ENCODE peak calls at places on chromosomes 1 and 21, in ten cellular contexts. K is posterior vena cava; V is small intestine; P is EL; Z is stimulated activated naive CD8-positive, alpha-beta T cell treated with anti-CD3 and anti-CD28 coated beads, Interleukin-15, Interleukin-2, amounts not matched to agents 100 U/mL and 50 U/mL, for 24 hours; B is type B pancreatic cell; W is psoas muscle; Y is GM04504; G is hypothalamus; R is tibial artery. Q is an unnamed sample.

GRCh38 chr1:109640285-109640865 is 15.5 kb upstream of the GSTM4 start:
- DNase-seq in K (peak), V (peak), P (peak), Z (peak), B (peak), W (peak), Y (no peak), G (no peak), R (peak), Q (peak)

GRCh38 chr1:79877086-79877485 is 870.6 kb upstream of the ADGRL4 start:
- DNase-seq in K (no peak), V (no peak), P (no peak), Z (no peak), B (no peak), W (no peak), Y (no peak), G (no peak), R (no peak), Q (no peak)

GRCh38 chr1:111517464-111518225 is 14.2 kb upstream of the ADORA3 start:
- DNase-seq in K (no peak), V (no peak), P (no peak), Z (peak), B (no peak), W (no peak), Y (no peak), G (no peak), R (no peak), Q (no peak)

GRCh38 chr1:114314098-114314497 is 160.4 kb upstream of the SYT6 start:
- DNase-seq in K (no peak), V (no peak), P (peak), Z (no peak), B (no peak), W (no peak), Y (no peak), G (no peak), R (no peak), Q (no peak)

GRCh38 chr1:163275222-163275621 is 46.5 kb upstream of the NUF2 start:
- DNase-seq in K (no peak), V (no peak), P (peak), Z (no peak), B (no peak), W (no peak), Y (no peak), G (no peak), R (no peak), Q (no peak)

GRCh38 chr1:175628548-175629317 is 114.7 kb downstream of the TNR start:
- DNase-seq in K (peak), V (no peak), P (no peak), Z (no peak), B (no peak), W (peak), Y (no peak), G (no peak), R (peak), Q (peak)

GRCh38 chr21:17454315-17455027 is 58.4 kb upstream of the CXADR start:
- DNase-seq in K (no peak), V (no peak), P (peak), Z (peak), B (peak), W (peak), Y (peak), G (peak), R (no peak), Q (peak)

GRCh38 chr21:34313116-34313515 is 50.7 kb upstream of the KCNE2 start:
- DNase-seq in K (no peak), V (no peak), P (peak), Z (no peak), B (no peak), W (no peak), Y (no peak), G (no peak), R (no peak), Q (no peak)

GRCh38 chr1:227779021-227779441 is 36.4 kb upstream of the PRSS38 start:
- DNase-seq in K (peak), V (no peak), P (no peak), Z (no peak), B (peak), W (no peak), Y (no peak), G (no peak), R (peak), Q (no peak)

GRCh38 chr1:180611016-180611930 is 20.5 kb upstream of the XPR1 start:
- DNase-seq in K (no peak), V (no peak), P (peak), Z (no peak), B (no peak), W (no peak), Y (no peak), G (no peak), R (no peak), Q (no peak)

GRCh38 chr1:197017558-197018146 is 40.3 kb downstream of the CFHR5 start:
- DNase-seq in K (no peak), V (no peak), P (no peak), Z (no peak), B (no peak), W (no peak), Y (no peak), G (no peak), R (no peak), Q (no peak)

GRCh38 chr1:115056395-115056798 is 26.8 kb downstream of the TSHB start:
- DNase-seq in K (no peak), V (no peak), P (peak), Z (no peak), B (no peak), W (no peak), Y (no peak), G (no peak), R (no peak), Q (no peak)

GRCh38 chr1:17857109-17857499 is 102.0 kb downstream of the ACTL8 start:
- DNase-seq in K (no peak), V (no peak), P (no peak), Z (no peak), B (no peak), W (no peak), Y (no peak), G (no peak), R (no peak), Q (no peak)

GRCh38 chr1:56992318-56993136 is 26.7 kb upstream of the C8B start:
- DNase-seq in K (no peak), V (no peak), P (no peak), Z (no peak), B (no peak), W (no peak), Y (no peak), G (no peak), R (no peak), Q (no peak)

GRCh38 chr1:7538849-7539771 is 232.0 kb upstream of the VAMP3 start:
- DNase-seq in K (peak), V (no peak), P (no peak), Z (no peak), B (no peak), W (peak), Y (no peak), G (no peak), R (no peak), Q (no peak)

GRCh38 chr1:210937846-210938245 is 196.1 kb downstream of the KCNH1 start:
- DNase-seq in K (no peak), V (no peak), P (no peak), Z (no peak), B (no peak), W (no peak), Y (no peak), G (no peak), R (no peak), Q (no peak)

GRCh38 chr1:183419399-183419798 is 1.2 kb upstream of the NMNAT2 start:
- DNase-seq in K (no peak), V (no peak), P (no peak), Z (no peak), B (no peak), W (no peak), Y (no peak), G (no peak), R (no peak), Q (no peak)

GRCh38 chr1:180586671-180587155 is 27.9 kb downstream of the OVAAL start:
- DNase-seq in K (no peak), V (peak), P (peak), Z (no peak), B (no peak), W (no peak), Y (peak), G (no peak), R (no peak), Q (no peak)

GRCh38 chr1:234214911-234215892 is 158.1 kb upstream of the COA6 start:
- DNase-seq in K (no peak), V (peak), P (no peak), Z (no peak), B (no peak), W (no peak), Y (no peak), G (no peak), R (no peak), Q (no peak)

GRCh38 chr1:160618763-160619274 is 28.0 kb downstream of the SLAMF1 start:
- DNase-seq in K (no peak), V (no peak), P (no peak), Z (peak), B (no peak), W (no peak), Y (no peak), G (no peak), R (no peak), Q (no peak)

GRCh38 chr1:86865973-86866637 is 47.8 kb downstream of the SELENOF start:
- DNase-seq in K (no peak), V (no peak), P (no peak), Z (no peak), B (no peak), W (no peak), Y (no peak), G (no peak), R (no peak), Q (no peak)

GRCh38 chr1:40389871-40390560 is 16.5 kb downstream of the SMAP2 start:
- DNase-seq in K (no peak), V (peak), P (no peak), Z (no peak), B (no peak), W (no peak), Y (peak), G (no peak), R (peak), Q (no peak)

GRCh38 chr1:53276902-53277281 is 38.6 kb upstream of the MAGOH start:
- DNase-seq in K (peak), V (no peak), P (no peak), Z (no peak), B (no peak), W (no peak), Y (no peak), G (no peak), R (no peak), Q (no peak)

GRCh38 chr1:41864471-41865040 is 54.2 kb downstream of the HIVEP3 start:
- DNase-seq in K (no peak), V (no peak), P (no peak), Z (no peak), B (no peak), W (no peak), Y (no peak), G (no peak), R (no peak), Q (no peak)

GRCh38 chr1:46554236-46555080 is 3.0 kb upstream of the KNCN start:
- DNase-seq in K (no peak), V (no peak), P (no peak), Z (no peak), B (no peak), W (no peak), Y (no peak), G (no peak), R (no peak), Q (no peak)

GRCh38 chr1:45883633-45884032 is 80.2 kb downstream of the MAST2 start:
- DNase-seq in K (no peak), V (no peak), P (peak), Z (no peak), B (no peak), W (no peak), Y (no peak), G (no peak), R (no peak), Q (no peak)

GRCh38 chr1:3348196-3348865 is 106.1 kb upstream of the ARHGEF16 start:
- DNase-seq in K (no peak), V (no peak), P (no peak), Z (no peak), B (no peak), W (no peak), Y (no peak), G (no peak), R (no peak), Q (no peak)

GRCh38 chr1:63127376-63127775 is 195.0 kb upstream of the FOXD3 start:
- DNase-seq in K (no peak), V (no peak), P (peak), Z (no peak), B (no peak), W (no peak), Y (no peak), G (no peak), R (no peak), Q (no peak)

GRCh38 chr21:39788383-39788782 is 43.4 kb downstream of the IGSF5 start:
- DNase-seq in K (peak), V (peak), P (peak), Z (no peak), B (peak), W (peak), Y (peak), G (peak), R (peak), Q (peak)

GRCh38 chr1:22413799-22414198 is 37.9 kb upstream of the ZBTB40 start:
- DNase-seq in K (no peak), V (no peak), P (no peak), Z (no peak), B (no peak), W (no peak), Y (no peak), G (no peak), R (no peak), Q (no peak)

Q was measured in right cardiac atrium.